ENCODE peak calls at places on chromosomes 5 and 9, in four cellular contexts. One of them, this sample, is unnamed.

GRCh38 chr9:647522-647921 is 194.0 kb upstream of the DMRT1 start:
- DNase-seq in GM12878: no peak
- DNase-seq in K562: no peak
- DNase-seq in HepG2: no peak
- DNase-seq in this sample: no peak

GRCh38 chr9:74942801-74943200 is 9.9 kb downstream of the C9orf40 start:
- DNase-seq in GM12878: no peak
- DNase-seq in K562: no peak
- DNase-seq in HepG2: no peak
- DNase-seq in this sample: no peak

GRCh38 chr5:87413116-87413645 is 451 bp upstream of the CCNH start:
- DNase-seq in GM12878: no peak
- DNase-seq in K562: peak
- DNase-seq in HepG2: no peak
- DNase-seq in this sample: no peak

GRCh38 chr5:61402244-61402823 is 70.3 kb downstream of the ZSWIM6 start:
- DNase-seq in GM12878: no peak
- DNase-seq in K562: no peak
- DNase-seq in HepG2: no peak
- DNase-seq in this sample: no peak

GRCh38 chr5:39598641-39599248 is 174.0 kb upstream of the DAB2 start:
- DNase-seq in GM12878: no peak
- DNase-seq in K562: no peak
- DNase-seq in HepG2: no peak
- DNase-seq in this sample: peak

GRCh38 chr5:83955916-83956315 is 235.3 kb upstream of the HAPLN1 start:
- DNase-seq in GM12878: no peak
- DNase-seq in K562: no peak
- DNase-seq in HepG2: no peak
- DNase-seq in this sample: no peak

GRCh38 chr9:6897831-6898230 is 140.1 kb downstream of the KDM4C start:
- DNase-seq in GM12878: no peak
- DNase-seq in K562: no peak
- DNase-seq in HepG2: peak
- DNase-seq in this sample: no peak

GRCh38 chr9:127131871-127132270 is 9.4 kb upstream of the ANGPTL2 start:
- DNase-seq in GM12878: no peak
- DNase-seq in K562: no peak
- DNase-seq in HepG2: no peak
- DNase-seq in this sample: no peak

GRCh38 chr5:174750720-174751119 is 26.3 kb downstream of the MSX2 start:
- DNase-seq in GM12878: no peak
- DNase-seq in K562: no peak
- DNase-seq in HepG2: no peak
- DNase-seq in this sample: no peak

GRCh38 chr9:81609782-81610738 is 79.3 kb downstream of the TLE1 start:
- DNase-seq in GM12878: no peak
- DNase-seq in K562: no peak
- DNase-seq in HepG2: peak
- DNase-seq in this sample: no peak

GRCh38 chr5:66666778-66667177 is 70.6 kb downstream of the MAST4 start:
- DNase-seq in GM12878: no peak
- DNase-seq in K562: no peak
- DNase-seq in HepG2: no peak
- DNase-seq in this sample: no peak

GRCh38 chr9:94783121-94783664 is 56.7 kb downstream of the AOPEP start:
- DNase-seq in GM12878: peak
- DNase-seq in K562: peak
- DNase-seq in HepG2: peak
- DNase-seq in this sample: peak

GRCh38 chr9:16515207-16515606 is 355.3 kb downstream of the BNC2 start:
- DNase-seq in GM12878: no peak
- DNase-seq in K562: no peak
- DNase-seq in HepG2: no peak
- DNase-seq in this sample: peak

GRCh38 chr5:54063817-54064216 is 246.6 kb downstream of the ARL15 start:
- DNase-seq in GM12878: no peak
- DNase-seq in K562: no peak
- DNase-seq in HepG2: no peak
- DNase-seq in this sample: no peak

GRCh38 chr9:83307051-83307724 is 231.0 kb downstream of the FRMD3 start:
- DNase-seq in GM12878: no peak
- DNase-seq in K562: no peak
- DNase-seq in HepG2: no peak
- DNase-seq in this sample: no peak
- TF ChIP-seq ETV6 in GM12878: no peak
- TF ChIP-seq ETV6 in K562: no peak
- TF ChIP-seq ETV6 in HepG2: no peak
- TF ChIP-seq ETV6 in this sample: no peak

GRCh38 chr9:128201441-128202369 is 1.5 kb upstream of the DNM1 start:
- DNase-seq in GM12878: no peak
- DNase-seq in K562: no peak
- DNase-seq in HepG2: peak
- DNase-seq in this sample: no peak
- TF ChIP-seq ETV6 in GM12878: no peak
- TF ChIP-seq ETV6 in K562: no peak
- TF ChIP-seq ETV6 in HepG2: no peak
- TF ChIP-seq ETV6 in this sample: no peak

GRCh38 chr9:122016309-122016708 is 76.8 kb downstream of the TTLL11 start:
- DNase-seq in GM12878: no peak
- DNase-seq in K562: no peak
- DNase-seq in HepG2: no peak
- DNase-seq in this sample: no peak

GRCh38 chr9:122016789-122017188 is 76.3 kb downstream of the TTLL11 start:
- DNase-seq in GM12878: no peak
- DNase-seq in K562: no peak
- DNase-seq in HepG2: no peak
- DNase-seq in this sample: no peak

GRCh38 chr9:122011818-122012498 is 81.2 kb downstream of the TTLL11 start:
- DNase-seq in GM12878: no peak
- DNase-seq in K562: no peak
- DNase-seq in HepG2: no peak
- DNase-seq in this sample: no peak

GRCh38 chr9:122020398-122020797 is 72.7 kb downstream of the TTLL11 start:
- DNase-seq in GM12878: no peak
- DNase-seq in K562: no peak
- DNase-seq in HepG2: no peak
- DNase-seq in this sample: no peak

GRCh38 chr9:122015165-122015821 is 77.8 kb downstream of the TTLL11 start:
- DNase-seq in GM12878: no peak
- DNase-seq in K562: no peak
- DNase-seq in HepG2: no peak
- DNase-seq in this sample: no peak
- TF ChIP-seq ETV6 in GM12878: no peak
- TF ChIP-seq ETV6 in K562: no peak
- TF ChIP-seq ETV6 in HepG2: no peak
- TF ChIP-seq ETV6 in this sample: no peak

GRCh38 chr9:90813011-90813410 is 11.4 kb downstream of the SYK start:
- DNase-seq in GM12878: no peak
- DNase-seq in K562: no peak
- DNase-seq in HepG2: no peak
- DNase-seq in this sample: no peak
- TF ChIP-seq ETV6 in GM12878: no peak
- TF ChIP-seq ETV6 in K562: no peak
- TF ChIP-seq ETV6 in HepG2: no peak
- TF ChIP-seq ETV6 in this sample: no peak

GRCh38 chr9:4828776-4829175 is 36.0 kb downstream of the RCL1 start:
- DNase-seq in GM12878: no peak
- DNase-seq in K562: no peak
- DNase-seq in HepG2: peak
- DNase-seq in this sample: no peak
- TF ChIP-seq ETV6 in GM12878: no peak
- TF ChIP-seq ETV6 in K562: no peak
- TF ChIP-seq ETV6 in HepG2: no peak
- TF ChIP-seq ETV6 in this sample: no peak

GRCh38 chr5:107425541-107426031 is 245.2 kb downstream of the EFNA5 start:
- DNase-seq in GM12878: no peak
- DNase-seq in K562: no peak
- DNase-seq in HepG2: no peak
- DNase-seq in this sample: no peak

GRCh38 chr5:107426209-107426608 is 244.5 kb downstream of the EFNA5 start:
- DNase-seq in GM12878: no peak
- DNase-seq in K562: no peak
- DNase-seq in HepG2: no peak
- DNase-seq in this sample: no peak

GRCh38 chr5:107431536-107431935 is 239.2 kb downstream of the EFNA5 start:
- DNase-seq in GM12878: no peak
- DNase-seq in K562: no peak
- DNase-seq in HepG2: no peak
- DNase-seq in this sample: no peak

GRCh38 chr5:107430077-107430625 is 240.6 kb downstream of the EFNA5 start:
- DNase-seq in GM12878: no peak
- DNase-seq in K562: no peak
- DNase-seq in HepG2: no peak
- DNase-seq in this sample: no peak

DNA sequence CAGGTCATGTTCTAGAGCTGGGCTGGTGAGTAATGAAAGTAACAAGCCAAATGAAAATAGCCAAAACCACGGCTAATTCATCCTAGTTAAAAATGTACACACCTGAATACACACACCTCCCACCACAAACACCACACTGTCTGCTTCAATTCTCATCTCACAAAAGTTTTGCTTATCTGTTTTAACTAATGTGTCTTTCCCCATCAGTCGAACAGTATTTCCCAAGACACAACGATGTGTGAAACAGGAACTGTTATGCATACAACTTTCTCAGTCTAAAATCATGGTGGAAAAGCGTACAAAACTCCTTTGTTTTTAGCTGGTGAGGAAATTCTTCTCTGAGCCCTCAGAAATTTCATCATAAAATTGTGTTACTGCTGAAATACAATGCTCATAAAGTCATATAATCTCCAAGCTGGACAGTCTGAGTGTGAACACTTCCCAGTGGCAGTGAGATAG is 242.4 kb downstream of the EFNA5 start:
- DNase-seq in GM12878: peak
- DNase-seq in K562: no peak
- DNase-seq in HepG2: no peak
- DNase-seq in this sample: no peak
- TF ChIP-seq ETV6 in GM12878: no peak
- TF ChIP-seq ETV6 in K562: no peak
- TF ChIP-seq ETV6 in HepG2: no peak
- TF ChIP-seq ETV6 in this sample: no peak

DNA sequence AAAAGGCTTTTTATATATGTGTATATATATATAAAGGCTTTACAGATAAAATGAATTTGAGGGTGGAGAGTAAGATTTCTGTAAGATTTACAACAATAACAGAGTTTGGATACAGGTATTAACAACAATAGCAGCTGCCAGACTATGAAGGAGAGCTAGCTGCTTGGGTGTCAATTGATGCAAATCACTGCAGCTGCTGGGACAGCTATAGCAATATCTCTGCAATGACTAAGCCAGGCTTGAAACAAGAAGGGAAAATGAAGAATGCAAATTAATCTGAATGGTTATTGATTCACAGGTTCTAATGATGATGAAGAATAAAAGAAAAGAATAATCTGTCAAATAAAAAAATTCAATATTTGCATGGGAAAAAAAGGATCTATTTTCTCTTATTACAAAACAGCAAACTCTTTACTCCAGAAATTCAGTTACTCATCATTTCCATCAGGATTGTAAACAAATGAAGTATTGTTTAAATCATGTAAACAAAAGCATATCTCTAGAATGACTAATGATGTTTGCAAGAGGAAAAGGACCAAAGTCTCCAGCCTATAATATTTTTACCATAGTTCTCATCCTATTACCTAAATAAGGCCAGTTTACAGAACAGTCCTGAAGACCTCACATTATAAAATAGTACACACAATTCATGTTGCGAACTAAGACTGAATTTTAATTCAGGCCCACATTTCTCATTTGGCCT is 219.0 kb downstream of the HTR1A start:
- DNase-seq in GM12878: no peak
- DNase-seq in K562: no peak
- DNase-seq in HepG2: no peak
- DNase-seq in this sample: no peak
- TF ChIP-seq ETV6 in GM12878: no peak
- TF ChIP-seq ETV6 in K562: no peak
- TF ChIP-seq ETV6 in HepG2: no peak
- TF ChIP-seq ETV6 in this sample: no peak

DNA sequence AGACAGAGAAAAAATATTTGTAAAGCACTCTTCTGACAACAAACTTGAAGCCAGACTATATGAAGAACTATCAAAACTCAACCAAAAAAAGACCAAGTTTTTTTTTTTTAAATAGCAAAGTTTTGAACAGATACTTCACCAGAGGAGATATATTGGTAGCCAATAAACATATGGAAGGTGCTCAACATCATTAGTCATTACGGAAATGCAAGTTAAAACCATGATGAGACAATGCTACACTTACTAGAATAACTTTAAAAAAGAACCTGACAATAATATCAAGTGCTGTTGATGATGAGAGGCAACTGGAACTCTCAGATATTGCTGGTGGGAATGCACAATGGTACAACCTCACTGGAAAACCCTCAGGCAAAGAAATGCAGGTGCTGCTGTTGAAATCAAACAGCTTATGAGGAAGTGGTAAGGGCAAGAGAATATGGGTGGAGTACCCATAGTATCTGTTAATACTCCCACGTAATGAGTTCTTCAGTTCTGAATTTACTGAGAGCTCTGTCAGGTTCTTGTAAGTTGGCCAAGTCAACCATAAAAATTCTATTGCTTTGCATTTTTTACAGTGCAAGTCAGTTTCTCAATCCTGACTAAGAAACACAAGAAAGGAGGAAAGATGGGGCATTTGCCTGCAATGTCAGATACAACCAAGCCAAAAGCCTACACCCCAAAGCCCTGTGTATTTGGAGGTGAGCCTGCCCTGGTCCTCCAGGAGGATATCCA is 87.3 kb upstream of the GNAQ start:
- DNase-seq in GM12878: peak
- DNase-seq in K562: no peak
- DNase-seq in HepG2: no peak
- DNase-seq in this sample: no peak
- TF ChIP-seq ETV6 in GM12878: no peak
- TF ChIP-seq ETV6 in K562: no peak
- TF ChIP-seq ETV6 in HepG2: no peak
- TF ChIP-seq ETV6 in this sample: no peak